ENCODE peak calls at places on chromosomes 3 and 15, in ten cellular contexts. O, P, E, T, Q, A, W, J, Z and G are unnamed samples.
A peak's percentile ranks its signal among the peaks of the same experiment; 100 is the strongest.

GRCh38 chr15:32656091-32656860 is 14.8 kb downstream of the SCG5 start:
- DNase-seq in O (no peak), P (no peak), E (no peak), T (no peak), Q (no peak), A (no peak), W (no peak), J (peak; percentile 12), Z (no peak), G (no peak)

GRCh38 chr3:151169700-151170224 is 33.3 kb downstream of the GPR171 start:
- DNase-seq in O (peak; percentile 82), P (no peak), E (peak; percentile 60), T (no peak), Q (peak; percentile 32), A (no peak), W (no peak), J (peak; percentile 89), Z (no peak), G (peak; percentile 39)

GRCh38 chr3:123559040-123559861 is 25.6 kb downstream of the HACD2 start:
- DNase-seq in O (no peak), P (no peak), E (no peak), T (peak; percentile 64), Q (no peak), A (peak; percentile 24), W (no peak), J (peak; percentile 58), Z (no peak), G (peak; percentile 26)

GRCh38 chr15:71471347-71471746 is 339.0 kb upstream of the NR2E3 start:
- DNase-seq in O (no peak), P (no peak), E (no peak), T (peak; percentile 6), Q (no peak), A (no peak), W (peak; percentile 29), J (no peak), Z (peak; percentile 41), G (no peak)

GRCh38 chr15:56640549-56640948 is 92.8 kb downstream of the ZNF280D start:
- DNase-seq in O (no peak), P (no peak), E (no peak), T (peak; percentile 6), Q (no peak), A (no peak), W (no peak), J (no peak), Z (no peak), G (no peak)

GRCh38 chr3:115040673-115041286 is 106.3 kb downstream of the ZBTB20 start:
- DNase-seq in O (no peak), P (peak; percentile 19), E (peak; percentile 70), T (peak; percentile 52), Q (peak; percentile 20), A (peak; percentile 21), W (no peak), J (peak; percentile 37), Z (no peak), G (no peak)

GRCh38 chr15:63969652-63970421 is 76.4 kb downstream of the DAPK2 start:
- DNase-seq in O (peak; percentile 21), P (no peak), E (peak; percentile 89), T (no peak), Q (peak; percentile 84), A (no peak), W (no peak), J (no peak), Z (no peak), G (no peak)

GRCh38 chr3:153029350-153029749 is 132.7 kb upstream of the RAP2B start:
- DNase-seq in O (no peak), P (no peak), E (no peak), T (peak; percentile 91), Q (no peak), A (no peak), W (no peak), J (no peak), Z (no peak), G (no peak)

GRCh38 chr3:24069045-24069444 is 124.0 kb downstream of the NR1D2 start:
- DNase-seq in O (no peak), P (no peak), E (no peak), T (no peak), Q (peak; percentile 9), A (no peak), W (no peak), J (no peak), Z (no peak), G (no peak)

GRCh38 chr15:62977952-62978811 is 64.4 kb upstream of the TPM1 start:
- DNase-seq in O (no peak), P (no peak), E (no peak), T (peak; percentile 44), Q (no peak), A (no peak), W (no peak), J (no peak), Z (no peak), G (no peak)

GRCh38 chr3:129694228-129694627 is 87.8 kb upstream of the PLXND1 start:
- DNase-seq in O (no peak), P (no peak), E (no peak), T (no peak), Q (no peak), A (no peak), W (no peak), J (no peak), Z (no peak), G (no peak)

GRCh38 chr15:71743861-71744382 is 66.4 kb upstream of the NR2E3 start:
- DNase-seq in O (no peak), P (peak; percentile 45), E (peak; percentile 83), T (peak; percentile 69), Q (peak; percentile 67), A (peak; percentile 75), W (no peak), J (peak; percentile 45), Z (peak; percentile 38), G (no peak)

DNA sequence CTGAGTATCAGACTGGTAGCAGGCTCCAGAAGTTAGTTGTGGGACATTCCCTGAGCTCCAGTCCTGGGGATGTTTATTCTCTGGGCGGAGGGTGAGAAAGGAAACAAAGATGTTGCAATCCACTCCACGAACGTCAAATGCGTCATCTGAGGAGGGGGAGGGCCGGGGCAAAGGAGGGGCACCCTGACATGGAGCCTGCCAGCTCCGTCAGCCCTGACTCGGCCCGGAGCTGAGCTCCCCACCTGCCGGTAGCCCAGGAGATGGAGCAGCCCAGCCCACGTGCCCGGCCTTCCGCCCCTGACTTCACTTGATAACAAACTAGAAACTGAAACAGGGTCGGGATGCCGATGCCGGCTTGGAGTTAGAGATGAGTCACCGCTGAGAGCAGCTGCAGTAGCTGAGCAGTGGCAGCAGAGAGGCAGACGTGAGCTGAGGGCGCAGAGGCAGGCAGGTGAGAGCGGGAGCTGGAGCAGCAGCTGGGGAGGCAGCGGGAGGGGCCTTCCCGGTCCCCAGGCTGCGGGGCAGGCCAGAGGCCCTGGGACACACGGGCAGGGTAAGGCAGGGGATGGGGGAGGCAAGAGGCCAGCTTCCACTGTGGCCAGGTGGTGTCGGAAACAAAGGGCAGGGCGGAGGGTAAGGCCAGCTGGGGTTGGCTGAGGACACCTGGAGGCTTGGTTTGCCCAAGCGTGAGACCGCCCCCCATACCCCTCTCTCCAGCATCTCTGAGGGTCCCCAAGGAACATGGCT is at the start of gene ISG20:
- DNase-seq in O (peak; percentile 99), P (peak; percentile 87), E (peak; percentile 99), T (peak; percentile 99), Q (peak; percentile 96), A (peak; percentile 97), W (peak; percentile 94), J (peak; percentile 92), Z (peak; percentile 83), G (peak; percentile 98)
- TF ChIP-seq POLR2A in O (peak; percentile 95), P (peak; percentile 52), E (peak; percentile 96), T (peak; percentile 94), Q (peak; percentile 98), A (peak; percentile 79), W (peak; percentile 87), J (no peak), Z (peak; percentile 85), G (no peak)

DNA sequence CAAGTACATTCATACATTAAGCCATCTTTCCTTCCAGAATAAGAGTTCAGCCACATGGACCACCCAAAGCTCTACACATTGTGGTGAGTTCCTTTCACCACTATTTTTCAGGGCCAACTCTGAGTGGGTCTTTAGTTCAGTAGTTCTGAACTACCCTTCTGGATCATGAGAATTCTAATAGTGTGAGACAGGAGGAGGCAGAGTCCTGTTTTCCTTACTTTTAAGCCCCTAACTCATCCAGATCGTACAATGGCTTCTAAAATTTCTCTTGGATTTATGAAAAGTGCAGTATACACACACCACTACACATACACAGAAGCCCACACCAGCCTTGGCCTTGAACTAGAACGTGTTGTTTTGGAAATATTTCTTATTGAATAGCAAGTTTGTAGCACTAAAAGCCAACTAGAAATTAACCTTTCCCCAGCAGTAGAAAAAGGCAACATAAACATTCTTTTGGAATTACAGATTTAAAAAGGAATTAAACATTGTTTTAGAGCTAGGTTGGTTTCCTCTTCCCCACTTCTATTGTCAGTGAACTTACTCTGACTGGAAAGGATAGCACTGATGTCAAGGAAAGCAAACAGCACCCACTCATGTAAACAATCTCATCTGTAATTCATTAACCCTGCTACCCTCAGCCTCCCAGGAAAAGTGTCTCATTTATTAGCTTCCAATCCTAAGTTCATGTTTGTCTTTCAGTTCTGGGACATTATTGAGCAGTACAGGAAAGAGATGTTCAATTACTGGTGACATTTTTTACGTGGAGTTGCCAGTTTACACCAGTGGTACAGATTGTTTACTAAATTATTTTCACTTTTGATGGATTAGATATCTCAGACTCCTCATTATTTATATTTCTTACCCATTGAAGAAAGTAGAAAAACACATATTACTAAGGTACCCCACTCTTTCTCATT is 95.7 kb upstream of the AGTR1 start:
- DNase-seq in O (no peak), P (no peak), E (no peak), T (peak; percentile 48), Q (no peak), A (no peak), W (no peak), J (no peak), Z (no peak), G (no peak)
- TF ChIP-seq POLR2A in O (no peak), P (no peak), E (no peak), T (no peak), Q (no peak), A (no peak), W (no peak), J (no peak), Z (no peak), G (no peak)

GRCh38 chr15:92944946-92945521 is 44.9 kb downstream of the CHD2 start:
- DNase-seq in O (no peak), P (no peak), E (no peak), T (no peak), Q (no peak), A (no peak), W (no peak), J (no peak), Z (no peak), G (no peak)
- TF ChIP-seq POLR2A in O (no peak), P (no peak), E (no peak), T (no peak), Q (no peak), A (no peak), W (no peak), J (no peak), Z (no peak), G (no peak)

GRCh38 chr3:20846792-20847191 is 660.8 kb upstream of the SGO1 start:
- DNase-seq in O (no peak), P (no peak), E (no peak), T (no peak), Q (no peak), A (no peak), W (no peak), J (no peak), Z (no peak), G (no peak)
- TF ChIP-seq POLR2A in O (no peak), P (no peak), E (no peak), T (no peak), Q (no peak), A (no peak), W (no peak), J (no peak), Z (no peak), G (no peak)